ENCODE peak calls at places on chromosomes 1 and 21, in five cellular contexts. M is GM23338, R is tibial nerve, W is bronchial epithelial cell, Q is IMR-90. O is an unnamed sample. For H3K27me3, the result is how much of the 10 kb centered on the place peaks cover.

GRCh38 chr1:22704440-22705067 is 6.1 kb upstream of the EPHB2 start:
- DNase-seq in W (peak), M (peak), Q (peak), R (peak), O (peak)

GRCh38 chr1:85894651-85895050 is 186.4 kb upstream of the ZNHIT6 start:
- DNase-seq in M (peak), Q (peak), W (peak), R (peak), O (peak)

GRCh38 chr1:165129568-165130164 is 226.8 kb downstream of the LMX1A start:
- DNase-seq in Q (peak), R (peak), M (peak), W (peak), O (peak)

GRCh38 chr1:157092831-157093230 is 6.8 kb downstream of the ETV3L start:
- DNase-seq in Q (no peak), R (no peak), W (no peak), M (peak), O (no peak)

GRCh38 chr1:204127597-204128242 is 24.1 kb downstream of the ETNK2 start:
- DNase-seq in Q (peak), R (peak), M (peak), W (peak), O (peak)

GRCh38 chr1:62484824-62485468 is 48.1 kb downstream of the USP1 start:
- DNase-seq in M (no peak), W (no peak), R (no peak), Q (no peak), O (no peak)

GRCh38 chr1:209876091-209876800 is 48.5 kb downstream of the UTP25 start:
- DNase-seq in W (no peak), M (no peak), Q (no peak), R (no peak), O (no peak)

GRCh38 chr21:17829472-17829871 is 10.3 kb upstream of the C21orf91 start:
- DNase-seq in W (peak), Q (peak), R (no peak), M (no peak), O (no peak)

GRCh38 chr1:234604726-234605492 is 5.1 kb downstream of the IRF2BP2 start:
- DNase-seq in M (no peak), Q (peak), R (no peak), W (peak), O (peak)

GRCh38 chr21:25635310-25635709 is 3.7 kb upstream of the JAM2 start:
- DNase-seq in M (no peak), R (no peak), W (no peak), Q (no peak), O (no peak)

GRCh38 chr1:50348449-50349241 is 74.6 kb downstream of the DMRTA2 start:
- DNase-seq in M (peak), R (peak), Q (peak), W (peak), O (peak)

GRCh38 chr1:53470155-53470554 is 11.0 kb downstream of the DMRTB1 start:
- DNase-seq in R (peak), M (peak), Q (peak), W (peak), O (peak)

GRCh38 chr1:181021155-181021554 is 1.5 kb downstream of the STX6 start:
- DNase-seq in Q (no peak), R (no peak), M (no peak), W (no peak), O (no peak)

GRCh38 chr1:180912211-180912800 is 391 bp upstream of the KIAA1614 start:
- DNase-seq in W (no peak), R (no peak), Q (peak), M (peak), O (no peak)

GRCh38 chr1:201745023-201745422 is 83.9 kb upstream of the IPO9 start:
- DNase-seq in R (no peak), Q (peak), M (no peak), W (peak), O (no peak)
- H3K27me3 ChIP-seq in R (under half), Q (under half), M (under half), W (under half), O (under half)

DNA sequence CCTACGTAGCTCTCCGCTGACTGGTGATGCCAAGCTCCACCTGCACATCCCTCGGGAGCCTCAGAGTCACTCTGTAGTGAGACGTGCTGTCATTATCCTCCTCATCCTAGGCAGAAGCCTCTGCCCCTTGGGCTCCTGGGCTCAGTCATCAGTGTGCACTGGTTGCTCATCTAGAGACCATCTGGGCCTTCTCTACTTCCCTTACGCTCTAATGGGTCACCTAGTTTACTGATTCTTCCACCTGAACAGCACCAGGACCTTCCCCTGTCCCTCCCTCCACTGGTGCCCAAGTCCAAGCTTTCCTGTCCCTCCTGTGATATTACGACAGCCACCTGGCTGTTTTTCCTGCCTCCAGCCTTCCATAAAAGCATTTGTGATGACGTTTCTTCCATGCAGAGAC is 136.1 kb upstream of the ERRFI1 start:
- DNase-seq in Q (no peak), W (no peak), R (no peak), M (no peak), O (no peak)
- H3K27me3 ChIP-seq in Q (under half), W (under half), R (under half), M (under half), O (under half)

GRCh38 chr1:2823921-2824660 is 22.6 kb upstream of the TTC34 start:
- DNase-seq in M (no peak), W (no peak), R (no peak), Q (no peak), O (no peak)
- H3K27me3 ChIP-seq in M (under half), W (under half), R (under half), Q (under half), O (under half)

GRCh38 chr21:31802331-31802730 is 70.4 kb upstream of the SCAF4 start:
- DNase-seq in M (peak), W (no peak), Q (no peak), R (no peak), O (no peak)
- H3K27me3 ChIP-seq in M (under half), W (under half), Q (under half), R (under half), O (under half)

DNA sequence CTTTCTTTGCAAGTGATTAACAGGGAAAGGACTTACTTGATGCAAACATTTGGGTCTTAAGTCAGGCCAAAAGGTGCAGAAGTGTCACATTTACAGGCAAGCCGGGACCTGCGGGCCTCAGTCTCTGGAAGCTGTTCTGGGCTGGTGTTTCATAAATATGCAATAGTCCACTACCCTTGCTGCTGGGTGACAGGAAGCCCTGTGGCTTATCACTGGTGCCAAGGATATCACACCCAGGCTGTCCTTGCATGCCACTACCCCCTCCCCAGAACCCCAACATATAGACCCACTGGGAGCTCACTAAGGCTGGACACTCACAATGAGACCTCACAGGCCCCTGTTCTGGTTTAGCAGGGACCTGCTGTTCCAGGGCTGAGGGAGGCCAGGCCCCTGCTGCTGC is 3.4 kb upstream of the LEFTY2 start:
- DNase-seq in Q (no peak), M (no peak), R (no peak), W (peak), O (no peak)
- H3K27me3 ChIP-seq in Q (under half), M (under half), R (under half), W (under half), O (under half)

O was measured in endothelial cell of umbilical vein.